ENCODE peak calls at places on chromosomes 11 and 22, in four cellular contexts. One of them, this sample, is unnamed.

GRCh38 chr11:2432628-2433071 is 11.7 kb downstream of the TRPM5 start:
- DNase-seq in Karpas-422: no peak
- DNase-seq in HEK293T: no peak
- DNase-seq in cardiac fibroblast: no peak
- DNase-seq in this sample: no peak

GRCh38 chr22:29337631-29338284 is 22.3 kb upstream of the RASL10A start:
- DNase-seq in Karpas-422: no peak
- DNase-seq in HEK293T: no peak
- DNase-seq in cardiac fibroblast: no peak
- DNase-seq in this sample: no peak

GRCh38 chr11:34824425-34824824 is 91.8 kb downstream of the APIP start:
- DNase-seq in Karpas-422: no peak
- DNase-seq in HEK293T: no peak
- DNase-seq in cardiac fibroblast: no peak
- DNase-seq in this sample: no peak

GRCh38 chr11:115776916-115777315 is 272.7 kb upstream of the CADM1 start:
- DNase-seq in Karpas-422: no peak
- DNase-seq in HEK293T: no peak
- DNase-seq in cardiac fibroblast: no peak
- DNase-seq in this sample: no peak

GRCh38 chr22:26316732-26317131 is 112.3 kb upstream of the ASPHD2 start:
- DNase-seq in Karpas-422: no peak
- DNase-seq in HEK293T: no peak
- DNase-seq in cardiac fibroblast: no peak
- DNase-seq in this sample: no peak

GRCh38 chr11:75429902-75430691 is 2.9 kb downstream of the KLHL35 start:
- DNase-seq in Karpas-422: no peak
- DNase-seq in HEK293T: no peak
- DNase-seq in cardiac fibroblast: peak
- DNase-seq in this sample: no peak

GRCh38 chr11:126561327-126561893 is 205.9 kb downstream of the ST3GAL4 start:
- DNase-seq in Karpas-422: peak
- DNase-seq in HEK293T: peak
- DNase-seq in cardiac fibroblast: peak
- DNase-seq in this sample: peak

GRCh38 chr11:28170759-28171158 is 62.6 kb downstream of the METTL15 start:
- DNase-seq in Karpas-422: no peak
- DNase-seq in HEK293T: no peak
- DNase-seq in cardiac fibroblast: no peak
- DNase-seq in this sample: no peak

GRCh38 chr11:13970986-13971385 is 8.5 kb downstream of the SPON1 start:
- DNase-seq in Karpas-422: peak
- DNase-seq in HEK293T: no peak
- DNase-seq in cardiac fibroblast: no peak
- DNase-seq in this sample: no peak

GRCh38 chr11:68398870-68399865 is 61.4 kb upstream of the PPP6R3 start:
- DNase-seq in Karpas-422: no peak
- DNase-seq in HEK293T: no peak
- DNase-seq in cardiac fibroblast: no peak
- DNase-seq in this sample: no peak

GRCh38 chr11:33687733-33688479 is 12.7 kb downstream of the C11orf91 start:
- DNase-seq in Karpas-422: peak
- DNase-seq in HEK293T: peak
- DNase-seq in cardiac fibroblast: peak
- DNase-seq in this sample: peak

GRCh38 chr11:110896358-110896757 is 184.1 kb upstream of the ARHGAP20 start:
- DNase-seq in Karpas-422: no peak
- DNase-seq in HEK293T: no peak
- DNase-seq in cardiac fibroblast: peak
- DNase-seq in this sample: no peak

GRCh38 chr11:6576471-6577373 is 26.7 kb downstream of the RRP8 start:
- DNase-seq in Karpas-422: no peak
- DNase-seq in HEK293T: no peak
- DNase-seq in cardiac fibroblast: peak
- DNase-seq in this sample: no peak

GRCh38 chr11:1964955-1965354 is 17.8 kb downstream of the MRPL23 start:
- DNase-seq in Karpas-422: no peak
- DNase-seq in HEK293T: no peak
- DNase-seq in cardiac fibroblast: no peak
- DNase-seq in this sample: no peak

GRCh38 chr11:128902515-128903066 is 11.4 kb downstream of the KCNJ5 start:
- DNase-seq in Karpas-422: no peak
- DNase-seq in HEK293T: no peak
- DNase-seq in cardiac fibroblast: peak
- DNase-seq in this sample: no peak

GRCh38 chr11:93814966-93815633 is 31.0 kb downstream of the MED17 start:
- DNase-seq in Karpas-422: no peak
- DNase-seq in HEK293T: no peak
- DNase-seq in cardiac fibroblast: peak
- DNase-seq in this sample: no peak

GRCh38 chr22:31969789-31970489 is 25.6 kb downstream of the YWHAH start:
- DNase-seq in Karpas-422: peak
- DNase-seq in HEK293T: peak
- DNase-seq in cardiac fibroblast: peak
- DNase-seq in this sample: peak

GRCh38 chr22:39985383-39986045 is 9.2 kb upstream of the FAM83F start:
- DNase-seq in Karpas-422: no peak
- DNase-seq in HEK293T: no peak
- DNase-seq in cardiac fibroblast: no peak
- DNase-seq in this sample: no peak

GRCh38 chr11:119166368-119167076 is 2.0 kb upstream of the NLRX1 start:
- DNase-seq in Karpas-422: no peak
- DNase-seq in HEK293T: no peak
- DNase-seq in cardiac fibroblast: peak
- DNase-seq in this sample: no peak

GRCh38 chr11:108160970-108161566 is 39.7 kb downstream of the ACAT1 start:
- DNase-seq in Karpas-422: peak
- DNase-seq in HEK293T: no peak
- DNase-seq in cardiac fibroblast: no peak
- DNase-seq in this sample: peak

GRCh38 chr11:15850992-15851615 is 505.2 kb downstream of the SOX6 start:
- DNase-seq in Karpas-422: no peak
- DNase-seq in HEK293T: no peak
- DNase-seq in cardiac fibroblast: no peak
- DNase-seq in this sample: no peak

GRCh38 chr22:42791721-42792452 is 65.2 kb downstream of the ARFGAP3 start:
- DNase-seq in Karpas-422: no peak
- DNase-seq in HEK293T: no peak
- DNase-seq in cardiac fibroblast: no peak
- DNase-seq in this sample: no peak

GRCh38 chr22:50150161-50151129 is 20.1 kb upstream of the PANX2 start:
- DNase-seq in Karpas-422: no peak
- DNase-seq in HEK293T: no peak
- DNase-seq in cardiac fibroblast: no peak
- DNase-seq in this sample: no peak

GRCh38 chr11:76698321-76699043 is 27.9 kb upstream of the LRRC32 start:
- DNase-seq in Karpas-422: peak
- DNase-seq in HEK293T: peak
- DNase-seq in cardiac fibroblast: peak
- DNase-seq in this sample: peak

GRCh38 chr11:42065199-42065598 is 605.7 kb upstream of the LRRC4C start:
- DNase-seq in Karpas-422: no peak
- DNase-seq in HEK293T: no peak
- DNase-seq in cardiac fibroblast: no peak
- DNase-seq in this sample: no peak

GRCh38 chr11:8768625-8769333 is 86.2 kb downstream of the RPL27A start:
- DNase-seq in Karpas-422: no peak
- DNase-seq in HEK293T: no peak
- DNase-seq in cardiac fibroblast: peak
- DNase-seq in this sample: no peak

GRCh38 chr11:27950339-27950738 is 157.6 kb downstream of the KIF18A start:
- DNase-seq in Karpas-422: no peak
- DNase-seq in HEK293T: no peak
- DNase-seq in cardiac fibroblast: no peak
- DNase-seq in this sample: no peak

GRCh38 chr22:44575344-44576268 is 77.6 kb upstream of the RTL6 start:
- DNase-seq in Karpas-422: no peak
- DNase-seq in HEK293T: no peak
- DNase-seq in cardiac fibroblast: no peak
- DNase-seq in this sample: no peak

GRCh38 chr11:1820463-1821325 is 14.1 kb upstream of the SYT8 start:
- DNase-seq in Karpas-422: no peak
- DNase-seq in HEK293T: no peak
- DNase-seq in cardiac fibroblast: no peak
- DNase-seq in this sample: no peak

GRCh38 chr22:39490135-39490798 is 11.8 kb upstream of the MIEF1 start:
- DNase-seq in Karpas-422: peak
- DNase-seq in HEK293T: peak
- DNase-seq in cardiac fibroblast: peak
- DNase-seq in this sample: peak